ENCODE peak calls at places on chromosome 5, in five cellular contexts. One of them, this sample, is unnamed.

GRCh38 chr5:22852807-22853670 is at the start of gene CDH12:
- DNase-seq in mesenchymal stem cell: peak
- DNase-seq in neuronal stem cell: peak
- DNase-seq in trophoblast cell: no peak
- DNase-seq in H1: no peak
- DNase-seq in this sample: peak

GRCh38 chr5:117769877-117770276 is 1195.3 kb upstream of the SEMA6A start:
- DNase-seq in neuronal stem cell: no peak
- DNase-seq in mesenchymal stem cell: no peak
- DNase-seq in H1: no peak
- DNase-seq in trophoblast cell: no peak
- DNase-seq in this sample: no peak

GRCh38 chr5:106699198-106699597 is 971.5 kb downstream of the EFNA5 start:
- DNase-seq in mesenchymal stem cell: no peak
- DNase-seq in H1: peak
- DNase-seq in trophoblast cell: no peak
- DNase-seq in neuronal stem cell: no peak
- DNase-seq in this sample: peak

GRCh38 chr5:103208460-103208859 is 50.1 kb upstream of the MACIR start:
- DNase-seq in H1: no peak
- DNase-seq in mesenchymal stem cell: no peak
- DNase-seq in trophoblast cell: no peak
- DNase-seq in neuronal stem cell: no peak
- DNase-seq in this sample: no peak

GRCh38 chr5:155728857-155729683 is 597.9 kb upstream of the SGCD start:
- DNase-seq in trophoblast cell: no peak
- DNase-seq in H1: no peak
- DNase-seq in mesenchymal stem cell: peak
- DNase-seq in neuronal stem cell: peak
- DNase-seq in this sample: peak

GRCh38 chr5:41921874-41922273 is 3.2 kb upstream of the FBXO4 start:
- DNase-seq in mesenchymal stem cell: peak
- DNase-seq in trophoblast cell: peak
- DNase-seq in neuronal stem cell: no peak
- DNase-seq in H1: no peak
- DNase-seq in this sample: no peak

GRCh38 chr5:14357861-14358260 is 214.7 kb downstream of the TRIO start:
- DNase-seq in mesenchymal stem cell: no peak
- DNase-seq in H1: no peak
- DNase-seq in trophoblast cell: no peak
- DNase-seq in neuronal stem cell: peak
- DNase-seq in this sample: peak

GRCh38 chr5:150352531-150353394 is 4.7 kb upstream of the TCOF1 start:
- DNase-seq in trophoblast cell: no peak
- DNase-seq in mesenchymal stem cell: no peak
- DNase-seq in neuronal stem cell: no peak
- DNase-seq in H1: peak
- DNase-seq in this sample: no peak

GRCh38 chr5:115770466-115770865 is 46.0 kb downstream of the CDO1 start:
- DNase-seq in H1: peak
- DNase-seq in neuronal stem cell: peak
- DNase-seq in trophoblast cell: no peak
- DNase-seq in mesenchymal stem cell: no peak
- DNase-seq in this sample: peak

GRCh38 chr5:90657030-90657429 is 98.4 kb downstream of the ADGRV1 start:
- DNase-seq in trophoblast cell: no peak
- DNase-seq in H1: no peak
- DNase-seq in neuronal stem cell: no peak
- DNase-seq in mesenchymal stem cell: no peak
- DNase-seq in this sample: no peak

GRCh38 chr5:79962580-79963222 is 28.4 kb downstream of the MTX3 start:
- DNase-seq in trophoblast cell: no peak
- DNase-seq in H1: no peak
- DNase-seq in mesenchymal stem cell: peak
- DNase-seq in neuronal stem cell: peak
- DNase-seq in this sample: no peak

GRCh38 chr5:77129386-77129785 is 42.3 kb upstream of the ZBED3 start:
- DNase-seq in H1: no peak
- DNase-seq in neuronal stem cell: no peak
- DNase-seq in mesenchymal stem cell: peak
- DNase-seq in trophoblast cell: no peak
- DNase-seq in this sample: peak

GRCh38 chr5:94480511-94480910 is 137.9 kb downstream of the KIAA0825 start:
- DNase-seq in H1: no peak
- DNase-seq in neuronal stem cell: no peak
- DNase-seq in mesenchymal stem cell: no peak
- DNase-seq in trophoblast cell: no peak
- DNase-seq in this sample: no peak

GRCh38 chr5:139482050-139482889 is at the start of gene STING1:
- DNase-seq in mesenchymal stem cell: peak
- DNase-seq in H1: no peak
- DNase-seq in neuronal stem cell: no peak
- DNase-seq in trophoblast cell: no peak
- DNase-seq in this sample: no peak

GRCh38 chr5:72818866-72819534 is 2.5 kb downstream of the TNPO1 start:
- DNase-seq in trophoblast cell: peak
- DNase-seq in H1: peak
- DNase-seq in neuronal stem cell: peak
- DNase-seq in mesenchymal stem cell: peak
- DNase-seq in this sample: peak

GRCh38 chr5:132782101-132782500 is 5.1 kb upstream of the SEPTIN8 start:
- DNase-seq in trophoblast cell: no peak
- DNase-seq in H1: no peak
- DNase-seq in mesenchymal stem cell: peak
- DNase-seq in neuronal stem cell: no peak
- DNase-seq in this sample: peak

GRCh38 chr5:175700991-175701390 is 43.1 kb downstream of the HRH2 start:
- DNase-seq in H1: no peak
- DNase-seq in mesenchymal stem cell: peak
- DNase-seq in neuronal stem cell: no peak
- DNase-seq in trophoblast cell: no peak
- DNase-seq in this sample: no peak

GRCh38 chr5:76528547-76529334 is 94.5 kb downstream of the F2RL2 start:
- DNase-seq in neuronal stem cell: no peak
- DNase-seq in trophoblast cell: no peak
- DNase-seq in H1: no peak
- DNase-seq in mesenchymal stem cell: no peak
- DNase-seq in this sample: no peak

GRCh38 chr5:33166522-33166921 is 274.2 kb upstream of the TARS1 start:
- DNase-seq in neuronal stem cell: no peak
- DNase-seq in trophoblast cell: no peak
- DNase-seq in mesenchymal stem cell: no peak
- DNase-seq in H1: peak
- DNase-seq in this sample: peak

GRCh38 chr5:2711446-2712425 is 39.7 kb downstream of the IRX2 start:
- DNase-seq in trophoblast cell: no peak
- DNase-seq in H1: no peak
- DNase-seq in mesenchymal stem cell: no peak
- DNase-seq in neuronal stem cell: no peak
- DNase-seq in this sample: no peak

GRCh38 chr5:24368121-24368520 is 276.7 kb downstream of the CDH10 start:
- DNase-seq in H1: no peak
- DNase-seq in neuronal stem cell: no peak
- DNase-seq in mesenchymal stem cell: no peak
- DNase-seq in trophoblast cell: no peak
- DNase-seq in this sample: no peak

GRCh38 chr5:164555809-164556208 is 1050.4 kb downstream of the MAT2B start:
- DNase-seq in neuronal stem cell: no peak
- DNase-seq in trophoblast cell: no peak
- DNase-seq in H1: no peak
- DNase-seq in mesenchymal stem cell: peak
- DNase-seq in this sample: no peak

GRCh38 chr5:146877783-146878470 is 630 bp downstream of the PPP2R2B start:
- DNase-seq in mesenchymal stem cell: peak
- DNase-seq in neuronal stem cell: peak
- DNase-seq in H1: no peak
- DNase-seq in trophoblast cell: peak
- DNase-seq in this sample: peak

GRCh38 chr5:32572778-32573480 is 12.4 kb upstream of the SUB1 start:
- DNase-seq in mesenchymal stem cell: no peak
- DNase-seq in neuronal stem cell: no peak
- DNase-seq in H1: no peak
- DNase-seq in trophoblast cell: no peak
- DNase-seq in this sample: no peak

GRCh38 chr5:116766470-116766947 is 191.9 kb upstream of the SEMA6A start:
- DNase-seq in neuronal stem cell: no peak
- DNase-seq in H1: no peak
- DNase-seq in mesenchymal stem cell: peak
- DNase-seq in trophoblast cell: peak
- DNase-seq in this sample: no peak

GRCh38 chr5:150989695-150990094 is 30.7 kb upstream of the GPX3 start:
- DNase-seq in H1: peak
- DNase-seq in neuronal stem cell: no peak
- DNase-seq in trophoblast cell: no peak
- DNase-seq in mesenchymal stem cell: no peak
- DNase-seq in this sample: peak

GRCh38 chr5:79689541-79690466 is at the start of gene CMYA5:
- DNase-seq in mesenchymal stem cell: peak
- DNase-seq in neuronal stem cell: peak
- DNase-seq in H1: no peak
- DNase-seq in trophoblast cell: peak
- DNase-seq in this sample: peak

DNA sequence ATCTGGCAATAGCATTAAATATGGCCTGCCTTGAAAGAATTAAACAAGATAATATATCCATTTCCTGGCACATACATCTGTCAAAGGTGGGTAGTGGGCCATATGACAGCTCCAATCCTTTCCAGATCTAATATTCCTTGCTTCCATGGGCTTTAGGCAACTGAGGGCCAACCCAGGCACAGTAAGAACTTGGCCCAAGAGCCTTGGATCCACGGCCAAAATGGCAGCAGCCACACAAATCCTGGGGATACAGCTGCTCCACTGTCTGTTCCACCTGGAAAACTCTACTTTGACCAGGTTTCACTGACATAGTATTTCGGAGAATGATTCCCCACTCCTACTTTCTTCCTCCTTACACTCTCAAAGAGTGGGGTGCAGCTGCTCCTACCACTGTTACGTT is 13.3 kb downstream of the HAVCR1 start:
- DNase-seq in trophoblast cell: no peak
- DNase-seq in mesenchymal stem cell: no peak
- DNase-seq in neuronal stem cell: no peak
- DNase-seq in H1: no peak
- DNase-seq in this sample: no peak
- H2BK12ac ChIP-seq in trophoblast cell: no peak
- H2BK12ac ChIP-seq in mesenchymal stem cell: no peak
- H2BK12ac ChIP-seq in neuronal stem cell: no peak
- H2BK12ac ChIP-seq in H1: peak
- H2BK12ac ChIP-seq in this sample: no peak

GRCh38 chr5:78637468-78637867 is 11.1 kb downstream of the LHFPL2 start:
- DNase-seq in mesenchymal stem cell: no peak
- DNase-seq in H1: no peak
- DNase-seq in neuronal stem cell: no peak
- DNase-seq in trophoblast cell: no peak
- DNase-seq in this sample: no peak

GRCh38 chr5:78638423-78638822 is 10.1 kb downstream of the LHFPL2 start:
- DNase-seq in H1: no peak
- DNase-seq in neuronal stem cell: peak
- DNase-seq in trophoblast cell: no peak
- DNase-seq in mesenchymal stem cell: peak
- DNase-seq in this sample: no peak

GRCh38 chr5:78640622-78641021 is 8.0 kb downstream of the LHFPL2 start:
- DNase-seq in mesenchymal stem cell: no peak
- DNase-seq in H1: no peak
- DNase-seq in trophoblast cell: no peak
- DNase-seq in neuronal stem cell: no peak
- DNase-seq in this sample: no peak

GRCh38 chr5:78639811-78640210 is 8.8 kb downstream of the LHFPL2 start:
- DNase-seq in neuronal stem cell: no peak
- DNase-seq in trophoblast cell: no peak
- DNase-seq in H1: no peak
- DNase-seq in mesenchymal stem cell: no peak
- DNase-seq in this sample: no peak

DNA sequence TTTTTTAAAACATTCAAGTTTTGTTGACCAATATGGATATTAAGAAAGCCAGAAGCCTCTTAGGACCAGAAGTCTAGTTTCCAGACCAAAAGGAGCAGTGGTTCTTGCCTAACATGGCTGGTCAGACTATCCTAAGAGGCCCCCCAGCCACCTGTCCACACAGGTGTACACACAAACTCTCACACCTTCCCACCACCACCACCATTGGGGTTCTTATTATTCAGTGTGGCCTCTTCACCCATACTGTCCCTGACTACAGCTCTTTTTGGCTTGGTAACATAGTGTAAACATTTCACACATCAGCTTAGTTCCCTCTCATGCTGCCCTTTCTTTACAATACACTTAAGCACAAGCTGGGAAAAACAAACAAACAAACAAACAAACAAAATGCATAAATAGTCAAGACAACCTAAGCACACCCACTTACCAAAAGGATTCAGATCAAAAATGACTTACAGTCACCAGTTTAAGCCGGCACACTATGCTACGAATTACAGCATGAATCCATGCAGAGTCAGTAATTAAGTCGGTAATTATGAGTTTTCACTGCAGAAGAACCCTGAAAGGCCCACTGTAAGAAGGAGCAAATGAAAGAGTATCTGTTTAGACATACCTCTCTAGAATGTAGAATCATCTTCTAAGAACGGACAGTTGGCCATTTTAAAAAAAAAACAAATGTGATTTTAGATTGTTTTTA is 9.5 kb downstream of the LHFPL2 start:
- DNase-seq in H1: no peak
- DNase-seq in mesenchymal stem cell: no peak
- DNase-seq in neuronal stem cell: no peak
- DNase-seq in trophoblast cell: no peak
- DNase-seq in this sample: no peak
- H3K4me2 ChIP-seq in H1: no peak
- H3K4me2 ChIP-seq in mesenchymal stem cell: no peak
- H3K4me2 ChIP-seq in neuronal stem cell: no peak
- H3K4me2 ChIP-seq in trophoblast cell: no peak
- H3K4me2 ChIP-seq in this sample: no peak

GRCh38 chr5:52743012-52743411 is 44.7 kb upstream of the ITGA1 start:
- DNase-seq in neuronal stem cell: no peak
- DNase-seq in H1: no peak
- DNase-seq in trophoblast cell: no peak
- DNase-seq in mesenchymal stem cell: peak
- DNase-seq in this sample: no peak

GRCh38 chr5:52740007-52740406 is 47.7 kb upstream of the ITGA1 start:
- DNase-seq in trophoblast cell: no peak
- DNase-seq in mesenchymal stem cell: peak
- DNase-seq in H1: no peak
- DNase-seq in neuronal stem cell: no peak
- DNase-seq in this sample: no peak

GRCh38 chr5:52746539-52746938 is 41.2 kb upstream of the ITGA1 start:
- DNase-seq in trophoblast cell: no peak
- DNase-seq in H1: no peak
- DNase-seq in neuronal stem cell: no peak
- DNase-seq in mesenchymal stem cell: no peak
- DNase-seq in this sample: no peak

GRCh38 chr5:52743529-52743928 is 44.2 kb upstream of the ITGA1 start:
- DNase-seq in mesenchymal stem cell: no peak
- DNase-seq in H1: no peak
- DNase-seq in neuronal stem cell: no peak
- DNase-seq in trophoblast cell: no peak
- DNase-seq in this sample: no peak

GRCh38 chr5:52743970-52744369 is 43.7 kb upstream of the ITGA1 start:
- DNase-seq in neuronal stem cell: no peak
- DNase-seq in H1: no peak
- DNase-seq in mesenchymal stem cell: peak
- DNase-seq in trophoblast cell: no peak
- DNase-seq in this sample: no peak
- H2BK5ac ChIP-seq in neuronal stem cell: no peak
- H2BK5ac ChIP-seq in H1: no peak
- H2BK5ac ChIP-seq in mesenchymal stem cell: no peak
- H2BK5ac ChIP-seq in trophoblast cell: no peak
- H2BK5ac ChIP-seq in this sample: no peak

GRCh38 chr5:109319351-109319750 is 90.4 kb downstream of the PJA2 start:
- DNase-seq in neuronal stem cell: no peak
- DNase-seq in mesenchymal stem cell: no peak
- DNase-seq in H1: no peak
- DNase-seq in trophoblast cell: no peak
- DNase-seq in this sample: no peak
- H2BK12ac ChIP-seq in neuronal stem cell: no peak
- H2BK12ac ChIP-seq in mesenchymal stem cell: no peak
- H2BK12ac ChIP-seq in H1: no peak
- H2BK12ac ChIP-seq in trophoblast cell: no peak
- H2BK12ac ChIP-seq in this sample: no peak

This sample was measured in H9.